ENCODE peak calls at places on chromosomes 12 and 14, in six cellular contexts. One of them, this sample, is unnamed.
A peak's percentile ranks its signal among the peaks of the same experiment; 100 is the strongest.

GRCh38 chr12:95173392-95174251 is 43.6 kb downstream of the FGD6 start:
- DNase-seq in mucosa of descending colon: peak; percentile 69
- DNase-seq in thoracic aorta: no peak
- DNase-seq in epithelial cell of esophagus: peak; percentile 96
- DNase-seq in NCI-H345: no peak
- DNase-seq in EH: peak; percentile 75
- DNase-seq in this sample: peak; percentile 44

GRCh38 chr12:64943686-64944085 is 119.2 kb downstream of the TBC1D30 start:
- DNase-seq in thoracic aorta: no peak
- DNase-seq in EH: peak; percentile 3
- DNase-seq in NCI-H345: no peak
- DNase-seq in epithelial cell of esophagus: no peak
- DNase-seq in mucosa of descending colon: no peak
- DNase-seq in this sample: no peak

GRCh38 chr14:95217391-95217900 is 60.1 kb upstream of the DICER1 start:
- DNase-seq in mucosa of descending colon: no peak
- DNase-seq in epithelial cell of esophagus: no peak
- DNase-seq in EH: no peak
- DNase-seq in NCI-H345: no peak
- DNase-seq in thoracic aorta: no peak
- DNase-seq in this sample: no peak

GRCh38 chr12:101455685-101456084 is 19.5 kb upstream of the SPIC start:
- DNase-seq in mucosa of descending colon: no peak
- DNase-seq in thoracic aorta: no peak
- DNase-seq in NCI-H345: no peak
- DNase-seq in epithelial cell of esophagus: no peak
- DNase-seq in EH: no peak
- DNase-seq in this sample: no peak

GRCh38 chr14:93538411-93538810 is 107.7 kb downstream of the UNC79 start:
- DNase-seq in epithelial cell of esophagus: peak; percentile 32
- DNase-seq in mucosa of descending colon: no peak
- DNase-seq in thoracic aorta: no peak
- DNase-seq in EH: no peak
- DNase-seq in NCI-H345: no peak
- DNase-seq in this sample: peak; percentile 25

GRCh38 chr12:124567035-124567672 is at the start of gene NCOR2:
- DNase-seq in thoracic aorta: no peak
- DNase-seq in EH: no peak
- DNase-seq in NCI-H345: peak; percentile 37
- DNase-seq in epithelial cell of esophagus: peak; percentile 29
- DNase-seq in mucosa of descending colon: no peak
- DNase-seq in this sample: no peak

GRCh38 chr12:44158746-44159145 is 322.9 kb downstream of the TMEM117 start:
- DNase-seq in epithelial cell of esophagus: no peak
- DNase-seq in mucosa of descending colon: no peak
- DNase-seq in NCI-H345: no peak
- DNase-seq in thoracic aorta: no peak
- DNase-seq in EH: no peak
- DNase-seq in this sample: no peak

GRCh38 chr12:6336079-6336858 is 5.6 kb downstream of the TNFRSF1A start:
- DNase-seq in thoracic aorta: peak; percentile 91
- DNase-seq in NCI-H345: no peak
- DNase-seq in mucosa of descending colon: peak; percentile 90
- DNase-seq in EH: peak; percentile 100
- DNase-seq in epithelial cell of esophagus: peak; percentile 99
- DNase-seq in this sample: peak; percentile 97

GRCh38 chr12:86948851-86949250 is 692.7 kb upstream of the MGAT4C start:
- DNase-seq in EH: no peak
- DNase-seq in thoracic aorta: no peak
- DNase-seq in NCI-H345: no peak
- DNase-seq in epithelial cell of esophagus: no peak
- DNase-seq in mucosa of descending colon: no peak
- DNase-seq in this sample: no peak

GRCh38 chr14:99278836-99279235 is 6.8 kb upstream of the BCL11B start:
- DNase-seq in EH: no peak
- DNase-seq in mucosa of descending colon: no peak
- DNase-seq in thoracic aorta: no peak
- DNase-seq in NCI-H345: no peak
- DNase-seq in epithelial cell of esophagus: no peak
- DNase-seq in this sample: no peak

GRCh38 chr12:13973981-13974380 is 7.4 kb downstream of the GRIN2B start:
- DNase-seq in mucosa of descending colon: no peak
- DNase-seq in EH: no peak
- DNase-seq in epithelial cell of esophagus: no peak
- DNase-seq in thoracic aorta: no peak
- DNase-seq in NCI-H345: no peak
- DNase-seq in this sample: no peak

GRCh38 chr12:120538281-120539156 is 4.4 kb downstream of the RNF10 start:
- DNase-seq in thoracic aorta: peak; percentile 33
- DNase-seq in EH: peak; percentile 80
- DNase-seq in epithelial cell of esophagus: peak; percentile 44
- DNase-seq in mucosa of descending colon: peak; percentile 75
- DNase-seq in NCI-H345: no peak
- DNase-seq in this sample: peak; percentile 68

GRCh38 chr12:69933115-69933552 is 108.1 kb downstream of the MYRFL start:
- DNase-seq in epithelial cell of esophagus: no peak
- DNase-seq in NCI-H345: no peak
- DNase-seq in mucosa of descending colon: no peak
- DNase-seq in EH: no peak
- DNase-seq in thoracic aorta: no peak
- DNase-seq in this sample: no peak

GRCh38 chr14:36068777-36069534 is 107.6 kb downstream of the PTCSC3 start:
- DNase-seq in EH: peak; percentile 58
- DNase-seq in epithelial cell of esophagus: peak; percentile 61
- DNase-seq in NCI-H345: no peak
- DNase-seq in mucosa of descending colon: no peak
- DNase-seq in thoracic aorta: no peak
- DNase-seq in this sample: peak; percentile 77

GRCh38 chr12:131540138-131540623 is 170.7 kb upstream of the SFSWAP start:
- DNase-seq in epithelial cell of esophagus: no peak
- DNase-seq in EH: no peak
- DNase-seq in thoracic aorta: no peak
- DNase-seq in NCI-H345: no peak
- DNase-seq in mucosa of descending colon: no peak
- DNase-seq in this sample: no peak

GRCh38 chr14:104422301-104423223 is 157.0 kb upstream of the C14orf180 start:
- DNase-seq in thoracic aorta: no peak
- DNase-seq in EH: no peak
- DNase-seq in mucosa of descending colon: no peak
- DNase-seq in epithelial cell of esophagus: no peak
- DNase-seq in NCI-H345: no peak
- DNase-seq in this sample: no peak

GRCh38 chr12:114882083-114882482 is 198.1 kb upstream of the TBX3 start:
- DNase-seq in EH: no peak
- DNase-seq in epithelial cell of esophagus: no peak
- DNase-seq in NCI-H345: no peak
- DNase-seq in thoracic aorta: no peak
- DNase-seq in mucosa of descending colon: no peak
- DNase-seq in this sample: no peak

GRCh38 chr12:124790650-124791400 is 72.8 kb downstream of the SCARB1 start:
- DNase-seq in NCI-H345: no peak
- DNase-seq in EH: no peak
- DNase-seq in mucosa of descending colon: no peak
- DNase-seq in thoracic aorta: no peak
- DNase-seq in epithelial cell of esophagus: no peak
- DNase-seq in this sample: no peak

GRCh38 chr12:6536894-6537579 is 2.7 kb downstream of the GAPDH start:
- DNase-seq in epithelial cell of esophagus: no peak
- DNase-seq in NCI-H345: no peak
- DNase-seq in thoracic aorta: no peak
- DNase-seq in mucosa of descending colon: no peak
- DNase-seq in EH: peak; percentile 31
- DNase-seq in this sample: no peak

GRCh38 chr14:96702831-96703230 is 94.4 kb upstream of the VRK1 start:
- DNase-seq in mucosa of descending colon: no peak
- DNase-seq in thoracic aorta: no peak
- DNase-seq in NCI-H345: no peak
- DNase-seq in epithelial cell of esophagus: no peak
- DNase-seq in EH: no peak
- DNase-seq in this sample: no peak

GRCh38 chr14:41973178-41973577 is 366.5 kb downstream of the LRFN5 start:
- DNase-seq in thoracic aorta: no peak
- DNase-seq in EH: no peak
- DNase-seq in epithelial cell of esophagus: no peak
- DNase-seq in NCI-H345: no peak
- DNase-seq in mucosa of descending colon: no peak
- DNase-seq in this sample: no peak

GRCh38 chr12:119061208-119061796 is 80.0 kb downstream of the SRRM4 start:
- DNase-seq in mucosa of descending colon: peak; percentile 78
- DNase-seq in thoracic aorta: no peak
- DNase-seq in NCI-H345: peak; percentile 43
- DNase-seq in epithelial cell of esophagus: peak; percentile 58
- DNase-seq in EH: peak; percentile 37
- DNase-seq in this sample: peak; percentile 28

GRCh38 chr14:68607081-68607851 is 185.6 kb downstream of the ZFP36L1 start:
- DNase-seq in EH: peak; percentile 27
- DNase-seq in epithelial cell of esophagus: no peak
- DNase-seq in mucosa of descending colon: peak; percentile 60
- DNase-seq in NCI-H345: no peak
- DNase-seq in thoracic aorta: no peak
- DNase-seq in this sample: no peak

GRCh38 chr12:13242926-13243325 is 46.4 kb downstream of the EMP1 start:
- DNase-seq in mucosa of descending colon: no peak
- DNase-seq in epithelial cell of esophagus: no peak
- DNase-seq in thoracic aorta: no peak
- DNase-seq in EH: no peak
- DNase-seq in NCI-H345: no peak
- DNase-seq in this sample: no peak

GRCh38 chr12:23659151-23659550 is 290.3 kb downstream of the SOX5 start:
- DNase-seq in thoracic aorta: no peak
- DNase-seq in EH: peak; percentile 1
- DNase-seq in NCI-H345: no peak
- DNase-seq in mucosa of descending colon: no peak
- DNase-seq in epithelial cell of esophagus: no peak
- DNase-seq in this sample: no peak